ENCODE peak calls at places on chromosomes 13 and 19, in six cellular contexts. L is adrenal gland; F is right atrium auricular region; M is memory B cell; J is NCI-H1417; X is stimulated activated CD8-positive, alpha-beta memory T cell treated with anti-CD3 and anti-CD28 coated beads, Interleukin-4, amount 100 ng/mL, for 24 hours. I is an unnamed sample.

GRCh38 chr13:105262579-105262978 is 1272.9 kb downstream of the EFNB2 start:
- DNase-seq in L (no peak), F (no peak), M (no peak), J (no peak), X (no peak), I (no peak)

GRCh38 chr19:5130371-5131030 is 161.6 kb downstream of the KDM4B start:
- DNase-seq in L (no peak), F (no peak), M (peak), J (no peak), X (peak), I (no peak)

GRCh38 chr13:84844473-84844872 is 954.7 kb downstream of the SLITRK6 start:
- DNase-seq in L (no peak), F (no peak), M (no peak), J (no peak), X (no peak), I (no peak)

GRCh38 chr13:57629391-57629804 is 2.1 kb upstream of the PCDH17 start:
- DNase-seq in L (peak), F (no peak), M (no peak), J (no peak), X (no peak), I (no peak)

GRCh38 chr19:49502866-49503581 is 6.8 kb downstream of the RPS11 start:
- DNase-seq in L (peak), F (no peak), M (peak), J (peak), X (no peak), I (no peak)

GRCh38 chr13:109412232-109412935 is 374.0 kb downstream of the IRS2 start:
- DNase-seq in L (peak), F (no peak), M (no peak), J (peak), X (no peak), I (no peak)

GRCh38 chr13:48078251-48078656 is 16.6 kb downstream of the MED4 start:
- DNase-seq in L (no peak), F (no peak), M (peak), J (no peak), X (no peak), I (no peak)

GRCh38 chr13:68745517-68745916 is 1362.1 kb upstream of the ATXN8OS start:
- DNase-seq in L (no peak), F (no peak), M (no peak), J (peak), X (no peak), I (no peak)

GRCh38 chr19:35166100-35167063 is 11.8 kb downstream of the FXYD5 start:
- DNase-seq in L (no peak), F (no peak), M (no peak), J (no peak), X (no peak), I (no peak)

GRCh38 chr19:3250675-3251074 is 26.2 kb downstream of the CELF5 start:
- DNase-seq in L (peak), F (no peak), M (no peak), J (no peak), X (peak), I (no peak)

GRCh38 chr13:37640499-37640898 is 41.9 kb upstream of the POSTN start:
- DNase-seq in L (no peak), F (no peak), M (no peak), J (no peak), X (no peak), I (no peak)

GRCh38 chr19:15456871-15457700 is 7.3 kb downstream of the RASAL3 start:
- DNase-seq in L (no peak), F (no peak), M (no peak), J (peak), X (no peak), I (no peak)

GRCh38 chr13:96730676-96731075 is 263.6 kb downstream of the OXGR1 start:
- DNase-seq in L (no peak), F (no peak), M (no peak), J (no peak), X (no peak), I (no peak)

GRCh38 chr19:34082289-34083077 is 89.8 kb upstream of the LSM14A start:
- DNase-seq in L (no peak), F (no peak), M (no peak), J (no peak), X (no peak), I (no peak)

GRCh38 chr13:91346848-91347211 is 657 bp upstream of the MIR17HG start:
- DNase-seq in L (no peak), F (no peak), M (no peak), J (no peak), X (peak), I (no peak)

GRCh38 chr13:26929971-26930730 is 169.6 kb upstream of the GPR12 start:
- DNase-seq in L (peak), F (peak), M (peak), J (peak), X (peak), I (peak)

GRCh38 chr13:43061496-43062280 is 38.3 kb downstream of the DNAJC15 start:
- DNase-seq in L (no peak), F (no peak), M (no peak), J (no peak), X (no peak), I (no peak)

GRCh38 chr13:80931766-80932165 is 590.8 kb upstream of the SPRY2 start:
- DNase-seq in L (no peak), F (no peak), M (no peak), J (no peak), X (no peak), I (no peak)

GRCh38 chr19:19911150-19911549 is 10.4 kb downstream of the ZNF93 start:
- DNase-seq in L (no peak), F (no peak), M (no peak), J (no peak), X (no peak), I (no peak)

GRCh38 chr19:17524651-17525050 is 13.2 kb downstream of the PGLS start:
- DNase-seq in L (no peak), F (no peak), M (no peak), J (no peak), X (no peak), I (no peak)

GRCh38 chr19:2217591-2217990 is 18.5 kb downstream of the PLEKHJ1 start:
- DNase-seq in L (no peak), F (no peak), M (no peak), J (no peak), X (no peak), I (no peak)

GRCh38 chr19:49512970-49513745 is 697 bp downstream of the FCGRT start:
- DNase-seq in L (no peak), F (no peak), M (no peak), J (peak), X (no peak), I (no peak)

GRCh38 chr19:30222993-30223865 is 149.0 kb upstream of the ZNF536 start:
- DNase-seq in L (no peak), F (no peak), M (no peak), J (no peak), X (no peak), I (no peak)

GRCh38 chr19:5804516-5805464 is at the start of gene NRTN:
- DNase-seq in L (no peak), F (no peak), M (peak), J (peak), X (no peak), I (no peak)